ENCODE peak calls at places on chromosomes 4 and X, in eight cellular contexts. One of them, this sample, is unnamed.

GRCh38 chr4:152936446-152937279 is 540 bp downstream of the FHDC1 start:
- DNase-seq in tibial nerve: no peak
- DNase-seq in brain microvascular endothelial cell: no peak
- DNase-seq in small intestine: peak
- DNase-seq in right atrium auricular region: no peak
- DNase-seq in left ventricle myocardium inferior: no peak
- DNase-seq in kidney: peak
- DNase-seq in neural progenitor cell: peak
- DNase-seq in this sample: no peak

GRCh38 chr4:167100120-167100519 is 134.2 kb downstream of the SPOCK3 start:
- DNase-seq in tibial nerve: no peak
- DNase-seq in brain microvascular endothelial cell: peak
- DNase-seq in small intestine: no peak
- DNase-seq in right atrium auricular region: no peak
- DNase-seq in left ventricle myocardium inferior: no peak
- DNase-seq in kidney: no peak
- DNase-seq in neural progenitor cell: peak
- DNase-seq in this sample: no peak

GRCh38 chr4:147586637-147587036 is 30.6 kb upstream of the TMEM184C start:
- DNase-seq in tibial nerve: no peak
- DNase-seq in brain microvascular endothelial cell: no peak
- DNase-seq in small intestine: no peak
- DNase-seq in right atrium auricular region: no peak
- DNase-seq in left ventricle myocardium inferior: no peak
- DNase-seq in kidney: no peak
- DNase-seq in neural progenitor cell: no peak
- DNase-seq in this sample: no peak

GRCh38 chr4:76689079-76689817 is 208.7 kb downstream of the SOWAHB start:
- DNase-seq in tibial nerve: peak
- DNase-seq in brain microvascular endothelial cell: no peak
- DNase-seq in small intestine: peak
- DNase-seq in right atrium auricular region: no peak
- DNase-seq in left ventricle myocardium inferior: peak
- DNase-seq in kidney: peak
- DNase-seq in neural progenitor cell: peak
- DNase-seq in this sample: no peak

GRCh38 chrX:23953908-23954269 is 46.1 kb downstream of the CXorf58 start:
- DNase-seq in tibial nerve: no peak
- DNase-seq in brain microvascular endothelial cell: no peak
- DNase-seq in small intestine: no peak
- DNase-seq in right atrium auricular region: no peak
- DNase-seq in left ventricle myocardium inferior: no peak
- DNase-seq in kidney: no peak
- DNase-seq in neural progenitor cell: no peak
- DNase-seq in this sample: no peak

GRCh38 chrX:114075073-114075673 is 508.7 kb upstream of the HTR2C start:
- DNase-seq in tibial nerve: no peak
- DNase-seq in brain microvascular endothelial cell: no peak
- DNase-seq in small intestine: no peak
- DNase-seq in right atrium auricular region: no peak
- DNase-seq in left ventricle myocardium inferior: no peak
- DNase-seq in kidney: no peak
- DNase-seq in neural progenitor cell: no peak
- DNase-seq in this sample: no peak

GRCh38 chr4:78165758-78166157 is 108.6 kb downstream of the FRAS1 start:
- DNase-seq in tibial nerve: no peak
- DNase-seq in brain microvascular endothelial cell: no peak
- DNase-seq in small intestine: no peak
- DNase-seq in right atrium auricular region: no peak
- DNase-seq in left ventricle myocardium inferior: no peak
- DNase-seq in kidney: no peak
- DNase-seq in neural progenitor cell: no peak
- DNase-seq in this sample: no peak

GRCh38 chr4:40209401-40209800 is 12.6 kb downstream of the RHOH start:
- DNase-seq in tibial nerve: no peak
- DNase-seq in brain microvascular endothelial cell: no peak
- DNase-seq in small intestine: no peak
- DNase-seq in right atrium auricular region: no peak
- DNase-seq in left ventricle myocardium inferior: no peak
- DNase-seq in kidney: no peak
- DNase-seq in neural progenitor cell: no peak
- DNase-seq in this sample: no peak

GRCh38 chr4:40193018-40193571 is 3.7 kb upstream of the RHOH start:
- DNase-seq in tibial nerve: no peak
- DNase-seq in brain microvascular endothelial cell: no peak
- DNase-seq in small intestine: no peak
- DNase-seq in right atrium auricular region: no peak
- DNase-seq in left ventricle myocardium inferior: no peak
- DNase-seq in kidney: no peak
- DNase-seq in neural progenitor cell: no peak
- DNase-seq in this sample: no peak

GRCh38 chr4:94957030-94957429 is 199.3 kb downstream of the BMPR1B start:
- DNase-seq in tibial nerve: no peak
- DNase-seq in brain microvascular endothelial cell: no peak
- DNase-seq in small intestine: no peak
- DNase-seq in right atrium auricular region: no peak
- DNase-seq in left ventricle myocardium inferior: no peak
- DNase-seq in kidney: no peak
- DNase-seq in neural progenitor cell: peak
- DNase-seq in this sample: no peak

GRCh38 chrX:38326086-38326485 is 1.2 kb downstream of the RPGR start:
- DNase-seq in tibial nerve: no peak
- DNase-seq in brain microvascular endothelial cell: no peak
- DNase-seq in small intestine: no peak
- DNase-seq in right atrium auricular region: no peak
- DNase-seq in left ventricle myocardium inferior: no peak
- DNase-seq in kidney: no peak
- DNase-seq in neural progenitor cell: no peak
- DNase-seq in this sample: no peak

GRCh38 chrX:151753313-151754041 is 18.9 kb downstream of the CNGA2 start:
- DNase-seq in tibial nerve: peak
- DNase-seq in brain microvascular endothelial cell: peak
- DNase-seq in small intestine: peak
- DNase-seq in right atrium auricular region: peak
- DNase-seq in left ventricle myocardium inferior: peak
- DNase-seq in kidney: no peak
- DNase-seq in neural progenitor cell: peak
- DNase-seq in this sample: no peak

GRCh38 chr4:3384771-3385701 is 56.7 kb upstream of the HGFAC start:
- DNase-seq in tibial nerve: peak
- DNase-seq in brain microvascular endothelial cell: no peak
- DNase-seq in small intestine: peak
- DNase-seq in right atrium auricular region: peak
- DNase-seq in left ventricle myocardium inferior: peak
- DNase-seq in kidney: peak
- DNase-seq in neural progenitor cell: no peak
- DNase-seq in this sample: peak

DNA sequence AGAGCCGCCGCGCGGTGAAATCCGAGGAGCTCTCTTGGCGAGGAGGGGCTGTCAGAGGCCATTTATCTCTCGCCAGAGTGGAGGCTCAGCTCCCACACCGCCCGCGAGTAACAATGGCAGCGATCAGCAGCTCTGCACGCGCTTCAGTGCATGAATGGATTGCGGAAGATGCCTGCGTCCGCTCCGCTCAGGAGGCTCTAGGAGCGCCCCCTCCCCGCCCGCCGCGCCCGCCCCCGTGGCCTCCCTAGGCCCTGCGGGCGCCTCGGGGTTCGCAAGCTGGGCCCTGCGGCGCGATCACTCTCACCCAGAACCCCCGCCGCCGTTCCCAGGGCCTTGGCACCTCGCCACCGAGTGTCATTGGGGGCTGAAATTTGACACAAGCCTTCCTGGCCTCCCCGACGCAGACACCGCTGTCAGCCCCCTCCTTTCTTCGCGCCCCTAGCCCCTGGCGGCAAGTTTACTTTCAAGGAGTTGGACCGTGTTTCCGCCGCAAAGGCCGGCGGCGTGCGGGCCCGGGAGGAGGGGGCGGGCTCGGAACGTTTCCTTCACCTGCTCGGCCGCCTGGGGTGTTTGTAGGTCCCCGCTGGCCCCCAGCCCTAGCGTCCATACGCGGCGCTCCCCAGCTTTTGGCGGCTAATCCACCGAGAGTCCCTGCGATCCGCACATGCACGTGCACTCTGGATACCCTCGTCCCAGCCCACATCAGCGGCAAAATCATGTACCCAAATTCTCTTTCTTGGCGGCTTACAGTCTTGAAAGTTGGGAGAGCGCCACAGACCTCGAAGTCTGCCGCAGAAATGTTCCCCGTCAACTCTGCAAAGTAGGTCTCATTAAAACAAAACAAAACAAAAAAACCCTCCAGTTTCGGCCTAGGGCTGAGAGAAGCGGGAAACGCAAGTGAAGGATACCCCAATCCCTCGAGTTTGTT is 49.0 kb upstream of the BCOR start:
- DNase-seq in tibial nerve: no peak
- DNase-seq in brain microvascular endothelial cell: no peak
- DNase-seq in small intestine: no peak
- DNase-seq in right atrium auricular region: no peak
- DNase-seq in left ventricle myocardium inferior: no peak
- DNase-seq in kidney: no peak
- DNase-seq in neural progenitor cell: peak
- DNase-seq in this sample: no peak
- H3K4me3 ChIP-seq in tibial nerve: peak
- H3K4me3 ChIP-seq in brain microvascular endothelial cell: peak
- H3K4me3 ChIP-seq in small intestine: peak
- H3K4me3 ChIP-seq in right atrium auricular region: peak
- H3K4me3 ChIP-seq in left ventricle myocardium inferior: peak
- H3K4me3 ChIP-seq in kidney: no peak
- H3K4me3 ChIP-seq in neural progenitor cell: peak
- H3K4me3 ChIP-seq in this sample: peak

GRCh38 chrX:95057341-95057740 is 1383.3 kb downstream of the FAM133A start:
- DNase-seq in tibial nerve: no peak
- DNase-seq in brain microvascular endothelial cell: no peak
- DNase-seq in small intestine: no peak
- DNase-seq in right atrium auricular region: no peak
- DNase-seq in left ventricle myocardium inferior: no peak
- DNase-seq in kidney: no peak
- DNase-seq in neural progenitor cell: no peak
- DNase-seq in this sample: no peak

GRCh38 chrX:95058815-95059214 is 1384.8 kb downstream of the FAM133A start:
- DNase-seq in tibial nerve: no peak
- DNase-seq in brain microvascular endothelial cell: no peak
- DNase-seq in small intestine: no peak
- DNase-seq in right atrium auricular region: no peak
- DNase-seq in left ventricle myocardium inferior: no peak
- DNase-seq in kidney: no peak
- DNase-seq in neural progenitor cell: no peak
- DNase-seq in this sample: no peak

GRCh38 chrX:95059909-95060308 is 1385.9 kb downstream of the FAM133A start:
- DNase-seq in tibial nerve: no peak
- DNase-seq in brain microvascular endothelial cell: no peak
- DNase-seq in small intestine: no peak
- DNase-seq in right atrium auricular region: no peak
- DNase-seq in left ventricle myocardium inferior: no peak
- DNase-seq in kidney: no peak
- DNase-seq in neural progenitor cell: no peak
- DNase-seq in this sample: no peak

GRCh38 chrX:95055991-95056390 is 1382.0 kb downstream of the FAM133A start:
- DNase-seq in tibial nerve: no peak
- DNase-seq in brain microvascular endothelial cell: no peak
- DNase-seq in small intestine: no peak
- DNase-seq in right atrium auricular region: no peak
- DNase-seq in left ventricle myocardium inferior: no peak
- DNase-seq in kidney: no peak
- DNase-seq in neural progenitor cell: no peak
- DNase-seq in this sample: no peak

DNA sequence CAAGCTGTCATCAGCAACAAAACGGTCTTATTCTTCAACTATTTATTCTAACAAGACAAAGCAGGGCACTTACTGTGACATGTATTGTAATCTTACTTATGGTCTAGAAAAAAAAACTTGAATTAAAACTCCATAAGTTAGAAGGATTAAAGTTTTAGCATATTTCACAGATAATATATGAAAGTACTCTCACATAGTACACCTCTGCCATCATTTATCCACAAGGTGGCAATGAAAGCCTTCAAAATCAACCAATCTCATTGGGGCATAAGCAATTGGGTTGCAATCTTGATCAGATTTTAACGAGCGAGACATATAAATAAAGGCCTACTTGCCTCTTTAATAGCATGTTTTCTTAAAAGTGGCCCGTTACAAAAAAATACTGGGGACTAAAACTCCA is 1382.9 kb downstream of the FAM133A start:
- DNase-seq in tibial nerve: no peak
- DNase-seq in brain microvascular endothelial cell: no peak
- DNase-seq in small intestine: no peak
- DNase-seq in right atrium auricular region: no peak
- DNase-seq in left ventricle myocardium inferior: no peak
- DNase-seq in kidney: no peak
- DNase-seq in neural progenitor cell: peak
- DNase-seq in this sample: no peak
- H3K27ac ChIP-seq in tibial nerve: no peak
- H3K27ac ChIP-seq in brain microvascular endothelial cell: no peak
- H3K27ac ChIP-seq in small intestine: no peak
- H3K27ac ChIP-seq in right atrium auricular region: no peak
- H3K27ac ChIP-seq in left ventricle myocardium inferior: no peak
- H3K27ac ChIP-seq in kidney: no peak
- H3K27ac ChIP-seq in neural progenitor cell: no peak
- H3K27ac ChIP-seq in this sample: no peak

GRCh38 chrX:131764224-131764623 is 220.3 kb downstream of the OR13H1 start:
- DNase-seq in tibial nerve: no peak
- DNase-seq in brain microvascular endothelial cell: no peak
- DNase-seq in small intestine: no peak
- DNase-seq in right atrium auricular region: no peak
- DNase-seq in left ventricle myocardium inferior: no peak
- DNase-seq in kidney: no peak
- DNase-seq in neural progenitor cell: no peak
- DNase-seq in this sample: no peak
- H3K4me3 ChIP-seq in tibial nerve: no peak
- H3K4me3 ChIP-seq in brain microvascular endothelial cell: peak
- H3K4me3 ChIP-seq in small intestine: peak
- H3K4me3 ChIP-seq in right atrium auricular region: peak
- H3K4me3 ChIP-seq in left ventricle myocardium inferior: no peak
- H3K4me3 ChIP-seq in kidney: no peak
- H3K4me3 ChIP-seq in neural progenitor cell: no peak
- H3K4me3 ChIP-seq in this sample: peak

GRCh38 chrX:65707153-65707552 is 39.7 kb downstream of the MSN start:
- DNase-seq in tibial nerve: no peak
- DNase-seq in brain microvascular endothelial cell: no peak
- DNase-seq in small intestine: no peak
- DNase-seq in right atrium auricular region: no peak
- DNase-seq in left ventricle myocardium inferior: no peak
- DNase-seq in kidney: no peak
- DNase-seq in neural progenitor cell: no peak
- DNase-seq in this sample: no peak

GRCh38 chrX:65705439-65705838 is 38.0 kb downstream of the MSN start:
- DNase-seq in tibial nerve: no peak
- DNase-seq in brain microvascular endothelial cell: no peak
- DNase-seq in small intestine: no peak
- DNase-seq in right atrium auricular region: no peak
- DNase-seq in left ventricle myocardium inferior: no peak
- DNase-seq in kidney: no peak
- DNase-seq in neural progenitor cell: no peak
- DNase-seq in this sample: no peak

GRCh38 chrX:65712005-65712861 is 44.8 kb downstream of the MSN start:
- DNase-seq in tibial nerve: no peak
- DNase-seq in brain microvascular endothelial cell: no peak
- DNase-seq in small intestine: no peak
- DNase-seq in right atrium auricular region: no peak
- DNase-seq in left ventricle myocardium inferior: no peak
- DNase-seq in kidney: no peak
- DNase-seq in neural progenitor cell: no peak
- DNase-seq in this sample: no peak

GRCh38 chrX:65702956-65703355 is 35.5 kb downstream of the MSN start:
- DNase-seq in tibial nerve: no peak
- DNase-seq in brain microvascular endothelial cell: no peak
- DNase-seq in small intestine: no peak
- DNase-seq in right atrium auricular region: no peak
- DNase-seq in left ventricle myocardium inferior: no peak
- DNase-seq in kidney: no peak
- DNase-seq in neural progenitor cell: no peak
- DNase-seq in this sample: no peak

GRCh38 chrX:65706041-65706828 is 38.8 kb downstream of the MSN start:
- DNase-seq in tibial nerve: no peak
- DNase-seq in brain microvascular endothelial cell: peak
- DNase-seq in small intestine: no peak
- DNase-seq in right atrium auricular region: peak
- DNase-seq in left ventricle myocardium inferior: peak
- DNase-seq in kidney: no peak
- DNase-seq in neural progenitor cell: no peak
- DNase-seq in this sample: peak
- H3K27ac ChIP-seq in tibial nerve: peak
- H3K27ac ChIP-seq in brain microvascular endothelial cell: peak
- H3K27ac ChIP-seq in small intestine: no peak
- H3K27ac ChIP-seq in right atrium auricular region: peak
- H3K27ac ChIP-seq in left ventricle myocardium inferior: peak
- H3K27ac ChIP-seq in kidney: peak
- H3K27ac ChIP-seq in neural progenitor cell: no peak
- H3K27ac ChIP-seq in this sample: peak